ENCODE peak calls at places on chromosomes 16 and 17, in eight cellular contexts. One of them, this sample, is unnamed.

GRCh38 chr16:64437706-64438329 is 684.0 kb downstream of the CDH11 start:
- DNase-seq in A549: no peak
- DNase-seq in SK-N-SH: peak; percentile 19
- DNase-seq in IMR-90: no peak
- DNase-seq in HepG2: no peak
- DNase-seq in H1: no peak
- DNase-seq in K562: no peak
- DNase-seq in GM12878: no peak
- DNase-seq in this sample: no peak

GRCh38 chr16:80711406-80711805 is 93.0 kb downstream of the CDYL2 start:
- DNase-seq in A549: no peak
- DNase-seq in SK-N-SH: no peak
- DNase-seq in IMR-90: no peak
- DNase-seq in HepG2: no peak
- DNase-seq in H1: no peak
- DNase-seq in K562: no peak
- DNase-seq in GM12878: no peak
- DNase-seq in this sample: no peak

GRCh38 chr16:84957792-84958191 is 53.5 kb downstream of the ZDHHC7 start:
- DNase-seq in A549: no peak
- DNase-seq in SK-N-SH: no peak
- DNase-seq in IMR-90: no peak
- DNase-seq in HepG2: no peak
- DNase-seq in H1: no peak
- DNase-seq in K562: peak; percentile 81
- DNase-seq in GM12878: no peak
- DNase-seq in this sample: no peak

GRCh38 chr17:7133424-7133823 is 18.8 kb upstream of the ASGR2 start:
- DNase-seq in A549: peak; percentile 38
- DNase-seq in SK-N-SH: peak; percentile 58
- DNase-seq in IMR-90: no peak
- DNase-seq in HepG2: peak; percentile 74
- DNase-seq in H1: no peak
- DNase-seq in K562: peak; percentile 26
- DNase-seq in GM12878: peak; percentile 36
- DNase-seq in this sample: no peak

GRCh38 chr17:6756425-6757012 is 673 bp downstream of the XAF1 start:
- DNase-seq in A549: no peak
- DNase-seq in SK-N-SH: no peak
- DNase-seq in IMR-90: no peak
- DNase-seq in HepG2: no peak
- DNase-seq in H1: no peak
- DNase-seq in K562: no peak
- DNase-seq in GM12878: no peak
- DNase-seq in this sample: no peak

GRCh38 chr17:7415784-7416183 is 4.3 kb upstream of the SPEM1 start:
- DNase-seq in A549: no peak
- DNase-seq in SK-N-SH: no peak
- DNase-seq in IMR-90: no peak
- DNase-seq in HepG2: no peak
- DNase-seq in H1: no peak
- DNase-seq in K562: no peak
- DNase-seq in GM12878: no peak
- DNase-seq in this sample: no peak

GRCh38 chr16:81137012-81137335 is 40.8 kb upstream of the GCSH start:
- DNase-seq in A549: peak; percentile 35
- DNase-seq in SK-N-SH: no peak
- DNase-seq in IMR-90: peak; percentile 24
- DNase-seq in HepG2: no peak
- DNase-seq in H1: no peak
- DNase-seq in K562: no peak
- DNase-seq in GM12878: no peak
- DNase-seq in this sample: no peak

GRCh38 chr17:1888741-1889140 is 58.9 kb downstream of the RPA1 start:
- DNase-seq in A549: no peak
- DNase-seq in SK-N-SH: no peak
- DNase-seq in IMR-90: no peak
- DNase-seq in HepG2: no peak
- DNase-seq in H1: no peak
- DNase-seq in K562: no peak
- DNase-seq in GM12878: no peak
- DNase-seq in this sample: no peak

GRCh38 chr17:39757931-39758873 is 20.5 kb downstream of the GRB7 start:
- DNase-seq in A549: no peak
- DNase-seq in SK-N-SH: no peak
- DNase-seq in IMR-90: no peak
- DNase-seq in HepG2: no peak
- DNase-seq in H1: no peak
- DNase-seq in K562: no peak
- DNase-seq in GM12878: peak; percentile 90
- DNase-seq in this sample: no peak

GRCh38 chr16:19001788-19002187 is 18.1 kb downstream of the TMC7 start:
- DNase-seq in A549: peak; percentile 78
- DNase-seq in SK-N-SH: no peak
- DNase-seq in IMR-90: peak; percentile 46
- DNase-seq in HepG2: no peak
- DNase-seq in H1: no peak
- DNase-seq in K562: no peak
- DNase-seq in GM12878: no peak
- DNase-seq in this sample: no peak

GRCh38 chr16:28175715-28176114 is 36.0 kb downstream of the XPO6 start:
- DNase-seq in A549: no peak
- DNase-seq in SK-N-SH: no peak
- DNase-seq in IMR-90: no peak
- DNase-seq in HepG2: no peak
- DNase-seq in H1: no peak
- DNase-seq in K562: no peak
- DNase-seq in GM12878: no peak
- DNase-seq in this sample: no peak

GRCh38 chr17:55285340-55286301 is 20.9 kb downstream of the HLF start:
- DNase-seq in A549: peak; percentile 46
- DNase-seq in SK-N-SH: no peak
- DNase-seq in IMR-90: peak; percentile 68
- DNase-seq in HepG2: peak; percentile 99
- DNase-seq in H1: no peak
- DNase-seq in K562: no peak
- DNase-seq in GM12878: no peak
- DNase-seq in this sample: no peak

GRCh38 chr17:82772026-82772425 is 20.2 kb downstream of the TBCD start:
- DNase-seq in A549: peak; percentile 54
- DNase-seq in SK-N-SH: no peak
- DNase-seq in IMR-90: peak; percentile 80
- DNase-seq in HepG2: peak; percentile 71
- DNase-seq in H1: no peak
- DNase-seq in K562: no peak
- DNase-seq in GM12878: no peak
- DNase-seq in this sample: no peak

GRCh38 chr16:15874745-15875314 is 13.6 kb downstream of the CEP20 start:
- DNase-seq in A549: peak; percentile 87
- DNase-seq in SK-N-SH: peak; percentile 60
- DNase-seq in IMR-90: peak; percentile 80
- DNase-seq in HepG2: peak; percentile 70
- DNase-seq in H1: peak; percentile 59
- DNase-seq in K562: peak; percentile 23
- DNase-seq in GM12878: no peak
- DNase-seq in this sample: peak; percentile 61

GRCh38 chr16:57778658-57779057 is 23.6 kb downstream of the KIFC3 start:
- DNase-seq in A549: no peak
- DNase-seq in SK-N-SH: no peak
- DNase-seq in IMR-90: no peak
- DNase-seq in HepG2: no peak
- DNase-seq in H1: no peak
- DNase-seq in K562: no peak
- DNase-seq in GM12878: no peak
- DNase-seq in this sample: no peak

GRCh38 chr16:11576427-11577289 is 10.1 kb downstream of the LITAF start:
- DNase-seq in A549: peak; percentile 66
- DNase-seq in SK-N-SH: peak; percentile 55
- DNase-seq in IMR-90: no peak
- DNase-seq in HepG2: peak; percentile 97
- DNase-seq in H1: no peak
- DNase-seq in K562: no peak
- DNase-seq in GM12878: peak; percentile 82
- DNase-seq in this sample: no peak

GRCh38 chr17:75091855-75092327 is 4.1 kb downstream of the SLC16A5 start:
- DNase-seq in A549: peak; percentile 61
- DNase-seq in SK-N-SH: no peak
- DNase-seq in IMR-90: no peak
- DNase-seq in HepG2: no peak
- DNase-seq in H1: no peak
- DNase-seq in K562: peak; percentile 70
- DNase-seq in GM12878: no peak
- DNase-seq in this sample: no peak

DNA sequence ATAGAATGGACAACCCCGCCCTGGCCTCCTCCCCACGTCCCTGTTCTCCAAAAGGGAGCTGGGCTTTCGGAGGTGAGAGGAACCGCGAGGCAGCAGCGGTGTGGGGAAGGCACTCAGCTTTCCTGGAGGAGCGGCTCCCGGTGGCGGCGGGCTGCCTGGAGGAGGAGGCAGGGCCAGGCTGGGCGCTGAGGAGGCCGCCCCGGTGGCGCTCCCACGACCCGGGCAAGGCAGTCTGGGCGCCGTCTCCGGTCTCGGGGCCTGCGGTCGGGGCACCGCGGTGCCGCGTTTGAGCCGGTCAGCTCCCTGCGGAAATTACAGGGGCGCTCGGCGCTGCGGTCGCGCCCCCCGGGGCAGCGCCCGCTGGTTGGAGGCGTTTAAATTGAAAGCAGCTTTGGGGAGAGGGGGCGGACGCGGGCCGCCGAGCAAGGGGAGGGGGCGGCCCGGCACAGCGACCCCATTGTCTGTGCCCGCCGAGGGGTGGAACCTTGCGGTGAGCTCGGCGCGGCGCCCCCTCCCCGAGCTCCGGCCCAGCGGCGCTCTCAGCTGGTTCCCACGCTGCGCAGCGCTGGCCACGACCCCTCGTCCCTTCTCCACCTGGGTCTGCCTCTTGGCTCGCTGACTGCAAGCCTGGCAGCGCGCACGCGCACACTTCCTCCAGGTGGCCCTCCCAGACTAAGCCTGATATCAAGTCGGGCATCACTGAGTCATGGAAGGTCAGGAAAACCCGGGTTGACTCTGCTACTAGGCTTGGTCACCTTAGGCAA is 58.7 kb upstream of the DLX4 start:
- DNase-seq in A549: peak; percentile 39
- DNase-seq in SK-N-SH: peak; percentile 73
- DNase-seq in IMR-90: no peak
- DNase-seq in HepG2: no peak
- DNase-seq in H1: peak; percentile 82
- DNase-seq in K562: peak; percentile 35
- DNase-seq in GM12878: no peak
- DNase-seq in this sample: no peak
- H3K4me3 ChIP-seq in A549: peak overlapping the region; percentile 26
- H3K4me3 ChIP-seq in SK-N-SH: peak overlapping the region; percentile 15
- H3K4me3 ChIP-seq in IMR-90: no peak overlapping the region
- H3K4me3 ChIP-seq in HepG2: no peak overlapping the region
- H3K4me3 ChIP-seq in H1: peak overlapping the region; percentile 69
- H3K4me3 ChIP-seq in K562: no peak overlapping the region
- H3K4me3 ChIP-seq in GM12878: no peak overlapping the region
- H3K4me3 ChIP-seq in this sample: no peak overlapping the region

GRCh38 chr16:27108826-27109665 is 42.3 kb downstream of the C16orf82 start:
- DNase-seq in A549: no peak
- DNase-seq in SK-N-SH: no peak
- DNase-seq in IMR-90: no peak
- DNase-seq in HepG2: no peak
- DNase-seq in H1: no peak
- DNase-seq in K562: no peak
- DNase-seq in GM12878: no peak
- DNase-seq in this sample: no peak
- H3K27ac ChIP-seq in A549: no peak overlapping the region
- H3K27ac ChIP-seq in SK-N-SH: no peak overlapping the region
- H3K27ac ChIP-seq in IMR-90: no peak overlapping the region
- H3K27ac ChIP-seq in HepG2: no peak overlapping the region
- H3K27ac ChIP-seq in H1: no peak overlapping the region
- H3K27ac ChIP-seq in K562: no peak overlapping the region
- H3K27ac ChIP-seq in GM12878: no peak overlapping the region
- H3K27ac ChIP-seq in this sample: no peak overlapping the region

DNA sequence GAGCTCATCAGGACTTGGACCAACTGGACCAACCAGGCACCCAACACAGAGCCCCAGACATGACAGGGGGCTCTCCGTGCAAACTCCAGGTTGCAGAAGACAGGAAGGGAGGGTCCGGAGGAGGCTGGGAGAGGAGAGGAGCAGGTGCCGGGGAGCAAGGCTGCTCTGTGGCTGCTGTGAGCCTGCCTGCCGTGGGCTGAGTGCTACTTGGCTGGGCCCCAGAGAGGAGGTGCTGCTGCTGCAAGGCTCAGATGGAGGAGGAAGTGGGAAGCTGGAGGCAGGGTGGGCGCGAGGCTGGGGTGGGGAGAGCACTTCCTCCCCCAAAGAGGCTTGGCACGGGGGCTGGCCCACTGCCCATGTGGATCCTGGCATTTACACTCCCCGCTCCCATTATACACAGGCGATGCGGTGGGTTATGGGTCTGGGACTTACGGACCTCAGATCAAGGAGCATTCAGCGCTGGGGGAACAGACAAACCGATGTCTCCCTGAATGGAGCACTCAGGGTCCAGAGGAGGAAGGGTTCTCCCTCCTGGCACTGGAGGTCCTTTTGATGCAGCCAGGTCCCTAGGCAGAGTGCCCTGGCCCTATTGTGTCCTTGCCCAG is 15.9 kb downstream of the EPOP start:
- DNase-seq in A549: no peak
- DNase-seq in SK-N-SH: no peak
- DNase-seq in IMR-90: no peak
- DNase-seq in HepG2: no peak
- DNase-seq in H1: no peak
- DNase-seq in K562: no peak
- DNase-seq in GM12878: no peak
- DNase-seq in this sample: no peak
- TF ChIP-seq RAD21 in A549: no peak
- TF ChIP-seq RAD21 in SK-N-SH: no peak
- TF ChIP-seq RAD21 in IMR-90: no peak
- TF ChIP-seq RAD21 in HepG2: no peak
- TF ChIP-seq RAD21 in H1: no peak
- TF ChIP-seq RAD21 in K562: no peak
- TF ChIP-seq RAD21 in GM12878: no peak
- TF ChIP-seq RAD21 in this sample: no peak

GRCh38 chr17:66953661-66954060 is 10.8 kb upstream of the CACNG4 start:
- DNase-seq in A549: no peak
- DNase-seq in SK-N-SH: peak; percentile 90
- DNase-seq in IMR-90: no peak
- DNase-seq in HepG2: no peak
- DNase-seq in H1: no peak
- DNase-seq in K562: no peak
- DNase-seq in GM12878: no peak
- DNase-seq in this sample: no peak

GRCh38 chr17:66956941-66957340 is 7.6 kb upstream of the CACNG4 start:
- DNase-seq in A549: no peak
- DNase-seq in SK-N-SH: no peak
- DNase-seq in IMR-90: no peak
- DNase-seq in HepG2: no peak
- DNase-seq in H1: no peak
- DNase-seq in K562: no peak
- DNase-seq in GM12878: no peak
- DNase-seq in this sample: no peak

GRCh38 chr17:66952681-66953638 is 11.5 kb upstream of the CACNG4 start:
- DNase-seq in A549: no peak
- DNase-seq in SK-N-SH: peak; percentile 80
- DNase-seq in IMR-90: no peak
- DNase-seq in HepG2: no peak
- DNase-seq in H1: no peak
- DNase-seq in K562: no peak
- DNase-seq in GM12878: no peak
- DNase-seq in this sample: no peak

GRCh38 chr17:66955821-66956220 is 8.7 kb upstream of the CACNG4 start:
- DNase-seq in A549: no peak
- DNase-seq in SK-N-SH: no peak
- DNase-seq in IMR-90: no peak
- DNase-seq in HepG2: no peak
- DNase-seq in H1: no peak
- DNase-seq in K562: no peak
- DNase-seq in GM12878: no peak
- DNase-seq in this sample: no peak

GRCh38 chr17:66954632-66955031 is 9.9 kb upstream of the CACNG4 start:
- DNase-seq in A549: no peak
- DNase-seq in SK-N-SH: no peak
- DNase-seq in IMR-90: no peak
- DNase-seq in HepG2: no peak
- DNase-seq in H1: no peak
- DNase-seq in K562: no peak
- DNase-seq in GM12878: no peak
- DNase-seq in this sample: no peak
- H3K4me3 ChIP-seq in A549: no peak overlapping the region
- H3K4me3 ChIP-seq in SK-N-SH: no peak overlapping the region
- H3K4me3 ChIP-seq in IMR-90: no peak overlapping the region
- H3K4me3 ChIP-seq in HepG2: no peak overlapping the region
- H3K4me3 ChIP-seq in H1: no peak overlapping the region
- H3K4me3 ChIP-seq in K562: no peak overlapping the region
- H3K4me3 ChIP-seq in GM12878: no peak overlapping the region
- H3K4me3 ChIP-seq in this sample: no peak overlapping the region